ENCODE peak calls at places on chromosome 18, in five cellular contexts. W is brain microvascular endothelial cell, I is breast epithelium, P is lower lobe of right lung, Q is endodermal cell. Z is an unnamed sample.
A peak's percentile ranks its signal among the peaks of the same experiment; 100 is the strongest.

GRCh38 chr18:10379511-10379910 is 74.9 kb upstream of the APCDD1 start:
- DNase-seq in P (no peak), W (no peak), I (no peak), Q (no peak), Z (no peak)

GRCh38 chr18:32138332-32138731 is 46.7 kb downstream of the RNF138 start:
- DNase-seq in Q (no peak), W (no peak), I (no peak), P (no peak), Z (peak; percentile 78)

GRCh38 chr18:13313006-13313661 is 94.6 kb downstream of the LDLRAD4 start:
- DNase-seq in Q (no peak), W (no peak), P (no peak), I (no peak), Z (peak; percentile 97)

GRCh38 chr18:79478484-79479113 is 82.9 kb downstream of the NFATC1 start:
- DNase-seq in Q (no peak), I (no peak), P (peak; percentile 31), W (no peak), Z (no peak)

GRCh38 chr18:43013489-43013888 is 102.0 kb downstream of the RIT2 start:
- DNase-seq in W (peak; percentile 49), P (no peak), Q (no peak), I (no peak), Z (no peak)

GRCh38 chr18:46336278-46337205 is 232.4 kb downstream of the HAUS1 start:
- DNase-seq in W (no peak), P (no peak), I (no peak), Q (no peak), Z (no peak)

GRCh38 chr18:28684746-28685145 is 507.8 kb upstream of the CDH2 start:
- DNase-seq in W (no peak), Q (no peak), P (no peak), I (no peak), Z (no peak)

GRCh38 chr18:58762781-58763171 is 91.5 kb downstream of the MALT1 start:
- DNase-seq in P (no peak), W (no peak), I (no peak), Q (peak; percentile 46), Z (no peak)

GRCh38 chr18:50629148-50629631 is 69.3 kb downstream of the MAPK4 start:
- DNase-seq in P (no peak), I (no peak), W (no peak), Q (no peak), Z (no peak)

GRCh38 chr18:55592572-55592971 is 4.6 kb upstream of the TCF4 start:
- DNase-seq in Q (no peak), I (no peak), W (peak; percentile 63), P (no peak), Z (no peak)

GRCh38 chr18:23992119-23992940 is 22.2 kb upstream of the TTC39C start:
- DNase-seq in I (peak; percentile 79), W (no peak), P (peak; percentile 60), Q (no peak), Z (no peak)

GRCh38 chr18:77557030-77557429 is 307.4 kb downstream of the GALR1 start:
- DNase-seq in P (no peak), W (peak; percentile 5), Q (peak; percentile 69), I (no peak), Z (peak; percentile 7)

GRCh38 chr18:53422896-53423295 is 801.6 kb downstream of the MBD2 start:
- DNase-seq in I (no peak), P (no peak), Q (no peak), W (no peak), Z (no peak)

GRCh38 chr18:22800551-22800951 is 132.6 kb upstream of the RBBP8 start:
- DNase-seq in W (no peak), I (no peak), Q (no peak), P (no peak), Z (no peak)

GRCh38 chr18:79947881-79948610 is 3.4 kb downstream of the SLC66A2 start:
- DNase-seq in I (peak; percentile 45), W (no peak), P (peak; percentile 26), Q (peak; percentile 26), Z (no peak)

GRCh38 chr18:63444567-63444966 is 22.3 kb upstream of the VPS4B start:
- DNase-seq in W (peak; percentile 69), I (no peak), P (no peak), Q (no peak), Z (no peak)

GRCh38 chr18:79610461-79611039 is 69.1 kb upstream of the CTDP1 start:
- DNase-seq in P (peak; percentile 24), I (peak; percentile 48), Q (no peak), W (no peak), Z (no peak)

GRCh38 chr18:69889009-69889408 is 58.7 kb downstream of the CD226 start:
- DNase-seq in W (no peak), I (no peak), Q (no peak), P (no peak), Z (no peak)

GRCh38 chr18:69882965-69883668 is 64.6 kb downstream of the CD226 start:
- DNase-seq in W (no peak), I (no peak), Q (no peak), P (no peak), Z (no peak)

GRCh38 chr18:69885381-69885780 is 62.3 kb downstream of the CD226 start:
- DNase-seq in Q (no peak), I (no peak), W (no peak), P (no peak), Z (no peak)

GRCh38 chr18:69883781-69884180 is 63.9 kb downstream of the CD226 start:
- DNase-seq in W (no peak), I (no peak), P (no peak), Q (no peak), Z (no peak)

DNA sequence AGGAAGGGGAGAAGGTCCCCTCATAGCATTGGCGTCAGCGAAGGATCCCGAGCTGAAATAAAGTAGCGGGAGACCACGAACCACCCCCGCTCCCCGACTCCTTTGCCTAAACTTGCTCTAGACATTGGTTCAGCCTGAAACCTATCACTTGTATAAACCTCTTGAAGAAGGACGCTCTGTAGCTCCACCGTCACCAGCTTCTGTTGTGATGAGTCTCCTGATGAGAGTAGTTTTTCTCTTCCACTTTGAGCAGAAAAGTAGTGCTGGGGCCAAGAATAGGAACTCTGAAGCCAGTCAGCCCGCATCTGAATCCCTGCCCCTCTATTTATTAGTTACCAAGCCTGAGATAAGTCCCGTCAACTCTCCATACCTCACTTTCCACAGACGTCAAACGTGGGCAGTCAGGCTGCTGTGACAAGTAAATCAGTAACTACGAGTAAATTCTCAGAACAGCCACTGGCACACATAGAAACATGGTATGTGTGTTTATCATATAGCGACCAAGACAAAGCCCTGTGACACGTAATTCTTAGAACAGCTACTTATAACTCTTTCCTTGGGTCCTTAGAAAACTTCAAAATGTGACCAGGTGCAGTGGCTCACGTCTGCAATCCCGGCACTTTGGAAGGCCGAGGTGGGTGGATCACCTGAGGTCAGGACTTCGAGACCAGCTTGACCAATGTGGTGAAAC is 61.7 kb downstream of the CD226 start:
- DNase-seq in Q (no peak), I (no peak), P (no peak), W (no peak), Z (no peak)
- H3K4me3 ChIP-seq in Q (no peak overlapping the region), I (no peak overlapping the region), P (no peak overlapping the region), W (no peak overlapping the region), Z (no peak overlapping the region)

DNA sequence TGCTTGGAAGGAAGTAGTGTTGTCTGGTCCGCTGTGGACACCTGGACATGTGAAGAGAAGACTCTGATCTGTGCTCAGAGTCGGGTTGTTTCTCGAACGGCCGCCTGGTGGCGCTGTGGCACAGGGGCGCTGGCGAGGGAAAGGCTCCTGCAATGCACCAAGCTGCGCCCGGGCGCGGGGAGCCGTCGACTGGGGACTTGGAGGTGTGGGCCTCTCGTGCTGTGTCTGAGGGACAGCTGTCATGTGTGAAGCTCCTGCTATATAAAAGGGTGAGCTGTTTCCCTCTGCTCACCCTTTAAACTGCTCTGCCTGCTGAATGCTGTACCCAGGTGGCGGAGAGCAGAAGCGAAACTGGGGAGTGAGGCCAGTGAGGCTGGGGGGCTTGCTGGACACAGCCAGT is 44.0 kb downstream of the GNAL start:
- DNase-seq in W (peak; percentile 60), I (peak; percentile 78), Q (peak; percentile 95), P (peak; percentile 84), Z (peak; percentile 21)
- H3K4me3 ChIP-seq in W (no peak overlapping the region), I (peak overlapping the region; percentile 16), Q (no peak overlapping the region), P (peak overlapping the region; percentile 29), Z (peak overlapping the region; percentile 9)

GRCh38 chr18:75210274-75211001 is at the start of gene TSHZ1:
- DNase-seq in W (peak; percentile 81), I (no peak), Q (no peak), P (no peak), Z (peak; percentile 93)

GRCh38 chr18:75209129-75209951 is at the start of gene PTGR3:
- DNase-seq in Q (peak; percentile 91), W (peak; percentile 57), I (peak; percentile 86), P (peak; percentile 89), Z (peak; percentile 81)

GRCh38 chr18:75208836-75209128 is 157 bp downstream of the PTGR3 start:
- DNase-seq in I (no peak), W (no peak), Q (peak; percentile 75), P (no peak), Z (no peak)

GRCh38 chr18:75211002-75211621 is 515 bp downstream of the TSHZ1 start:
- DNase-seq in W (no peak), P (peak; percentile 51), I (no peak), Q (peak; percentile 62), Z (no peak)

DNA sequence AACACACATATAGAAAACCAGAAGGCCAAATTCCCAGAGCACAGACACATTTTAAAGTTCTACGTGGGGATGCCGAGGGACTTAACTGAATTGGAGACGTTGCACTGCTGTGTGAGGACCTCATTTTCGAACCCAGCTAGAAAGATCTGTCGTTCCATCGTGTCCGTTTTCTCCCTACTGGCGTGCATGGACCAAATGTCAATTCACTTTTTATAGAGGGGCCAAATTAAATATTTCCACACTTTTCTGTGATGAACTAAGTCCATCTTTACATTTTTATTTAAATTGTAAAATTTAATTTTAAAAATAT is 690 bp upstream of the TSHZ1 start:
- DNase-seq in W (no peak), P (no peak), I (no peak), Q (no peak), Z (no peak)
- H3K4me3 ChIP-seq in W (peak overlapping the region; percentile 84), P (peak overlapping the region; percentile 96), I (peak overlapping the region; percentile 94), Q (peak overlapping the region; percentile 82), Z (peak overlapping the region; percentile 84)

GRCh38 chr18:26574958-26575864 is 26.9 kb upstream of the KCTD1 start:
- DNase-seq in P (peak; percentile 61), I (peak; percentile 60), Q (peak; percentile 84), W (peak; percentile 59), Z (no peak)
- H3K4me3 ChIP-seq in P (peak overlapping the region; percentile 47), I (peak overlapping the region; percentile 28), Q (peak overlapping the region; percentile 72), W (peak overlapping the region; percentile 55), Z (no peak overlapping the region)

GRCh38 chr18:39604836-39605235 is 2039.2 kb upstream of the CELF4 start:
- DNase-seq in Q (no peak), W (peak; percentile 59), I (no peak), P (no peak), Z (no peak)
- H3K4me3 ChIP-seq in Q (no peak overlapping the region), W (no peak overlapping the region), I (no peak overlapping the region), P (no peak overlapping the region), Z (no peak overlapping the region)

GRCh38 chr18:38019292-38019691 is 453.7 kb upstream of the CELF4 start:
- DNase-seq in Q (no peak), I (no peak), P (no peak), W (no peak), Z (no peak)
- H3K4me3 ChIP-seq in Q (peak overlapping the region; percentile 51), I (no peak overlapping the region), P (no peak overlapping the region), W (no peak overlapping the region), Z (no peak overlapping the region)

DNA sequence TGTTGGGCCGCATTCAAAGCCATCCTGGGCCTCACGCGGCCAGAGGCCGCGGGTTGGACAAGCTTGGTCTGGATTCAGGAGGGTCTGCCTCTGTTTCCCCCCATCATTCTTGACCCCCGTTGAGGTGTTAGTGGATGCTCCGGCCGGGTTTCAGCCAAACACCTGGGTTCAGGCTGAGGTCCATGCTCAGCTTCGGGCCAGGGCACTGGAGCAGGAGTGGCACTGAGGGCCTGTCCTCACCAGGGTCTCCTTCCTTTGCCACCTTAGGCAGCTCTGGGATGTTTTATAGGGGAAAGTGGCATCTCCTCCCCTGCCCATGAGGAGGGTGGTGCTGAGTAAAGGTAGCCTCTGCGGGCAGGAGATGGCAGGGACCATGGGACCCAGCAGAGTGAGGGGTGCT is 76.9 kb upstream of the SMAD2 start:
- DNase-seq in Q (no peak), I (no peak), P (no peak), W (no peak), Z (no peak)
- H3K4me3 ChIP-seq in Q (peak overlapping the region; percentile 66), I (no peak overlapping the region), P (no peak overlapping the region), W (peak overlapping the region; percentile 64), Z (peak overlapping the region; percentile 71)